ENCODE peak calls at places on chromosomes 5 and 9, in five cellular contexts. C is activated T-cell treated with anti-CD3 and anti-CD28 coated beads for 48 hours; Z is naive thymus-derived CD4-positive, alpha-beta T cell; M is activated CD4-positive, alpha-beta T cell treated with anti-CD3 and anti-CD28 coated beads for 4 hours; Q is NCI-H748 treated with DMSO at 0.1 percent for 48 hours. L is an unnamed sample.
A peak's percentile ranks its signal among the peaks of the same experiment; 100 is the strongest.

GRCh38 chr9:120289990-120290925 is 289.7 kb downstream of the CDK5RAP2 start:
- DNase-seq in M (no peak), Q (no peak), C (no peak), Z (no peak), L (no peak)

GRCh38 chr5:8842906-8843590 is 702.8 kb downstream of the SEMA5A start:
- DNase-seq in C (no peak), Z (no peak), M (no peak), Q (peak; percentile 90), L (peak; percentile 51)

GRCh38 chr9:61671276-61671973 is 481.6 kb downstream of the SPATA31A7 start:
- DNase-seq in Q (no peak), Z (no peak), C (no peak), M (no peak), L (no peak)

GRCh38 chr5:1417586-1418225 is 27.5 kb downstream of the SLC6A3 start:
- DNase-seq in Q (no peak), Z (no peak), M (no peak), C (no peak), L (no peak)

GRCh38 chr5:98319299-98320011 is 454.0 kb upstream of the RGMB start:
- DNase-seq in C (no peak), M (no peak), Z (no peak), Q (no peak), L (no peak)

GRCh38 chr9:77019810-77020437 is 469 bp downstream of the FOXB2 start:
- DNase-seq in C (no peak), M (peak; percentile 36), Q (no peak), Z (no peak), L (no peak)

GRCh38 chr9:16485575-16486321 is 384.7 kb downstream of the BNC2 start:
- DNase-seq in M (no peak), C (no peak), Q (no peak), Z (no peak), L (no peak)

GRCh38 chr9:110432253-110432652 is 94.6 kb upstream of the TXNDC8 start:
- DNase-seq in C (no peak), M (no peak), Q (no peak), Z (no peak), L (no peak)

GRCh38 chr5:68554566-68555279 is 339.2 kb downstream of the PIK3R1 start:
- DNase-seq in Q (no peak), M (no peak), Z (no peak), C (no peak), L (no peak)

GRCh38 chr5:983238-983524 is 25.4 kb upstream of the NKD2 start:
- DNase-seq in Z (no peak), M (no peak), C (no peak), Q (no peak), L (no peak)

GRCh38 chr5:53481887-53482716 is 1.7 kb downstream of the FST start:
- DNase-seq in Q (peak; percentile 28), Z (peak; percentile 34), M (peak; percentile 38), C (peak; percentile 63), L (peak; percentile 28)

GRCh38 chr5:149172261-149172660 is 31.0 kb downstream of the ABLIM3 start:
- DNase-seq in Z (no peak), C (peak; percentile 36), Q (no peak), M (no peak), L (no peak)

GRCh38 chr5:168893231-168893630 is 314.1 kb upstream of the PANK3 start:
- DNase-seq in M (no peak), Q (no peak), Z (no peak), C (no peak), L (no peak)

GRCh38 chr5:17248999-17249634 is 31.7 kb downstream of the BASP1 start:
- DNase-seq in C (no peak), Q (no peak), M (no peak), Z (no peak), L (no peak)

GRCh38 chr9:76887951-76888350 is 18.0 kb downstream of the PRUNE2 start:
- DNase-seq in M (no peak), Q (no peak), C (no peak), Z (no peak), L (no peak)

GRCh38 chr9:90344013-90344412 is 298.6 kb downstream of the DIRAS2 start:
- DNase-seq in M (no peak), Q (no peak), Z (no peak), C (no peak), L (peak; percentile 28)

GRCh38 chr5:43110606-43111170 is 10.0 kb upstream of the ZNF131 start:
- DNase-seq in Q (no peak), Z (peak; percentile 51), M (peak; percentile 37), C (no peak), L (no peak)

GRCh38 chr9:114238471-114238870 is 83.1 kb downstream of the COL27A1 start:
- DNase-seq in Q (no peak), Z (no peak), M (no peak), C (no peak), L (no peak)

GRCh38 chr5:172935096-172935495 is 24.1 kb upstream of the RPL26L1 start:
- DNase-seq in C (no peak), M (no peak), Z (no peak), Q (no peak), L (no peak)

GRCh38 chr5:140227046-140227445 is 52.1 kb downstream of the CYSTM1 start:
- DNase-seq in Z (no peak), Q (no peak), M (no peak), C (no peak), L (no peak)

GRCh38 chr9:136629879-136630661 is 32.6 kb upstream of the EGFL7 start:
- DNase-seq in Q (peak; percentile 54), M (peak; percentile 58), Z (peak; percentile 31), C (peak; percentile 58), L (peak; percentile 64)

GRCh38 chr9:21580636-21581353 is 98.7 kb upstream of the IFNE start:
- DNase-seq in M (no peak), Z (no peak), Q (no peak), C (no peak), L (no peak)

GRCh38 chr5:74044936-74045335 is 418.9 kb downstream of the ARHGEF28 start:
- DNase-seq in C (no peak), Z (no peak), M (no peak), Q (no peak), L (no peak)

GRCh38 chr5:141753971-141754713 is 72.1 kb upstream of the ARAP3 start:
- DNase-seq in Z (no peak), Q (no peak), M (no peak), C (no peak), L (no peak)

GRCh38 chr5:39542511-39542910 is 117.7 kb upstream of the DAB2 start:
- DNase-seq in Z (no peak), C (no peak), Q (no peak), M (no peak), L (no peak)

L was measured in NCI-H774.